ENCODE peak calls at places on chromosome 17, in nine cellular contexts. E is heart left ventricle, F is A549, B is thyroid gland, Y is esophagus squamous epithelium, S is IMR-90, U is transverse colon, Q is right lobe of liver, N is tibial nerve. L is an unnamed sample.

GRCh38 chr17:40726919-40727318 is 23.4 kb upstream of the KRT24 start:
- DNase-seq in E (no peak), F (no peak), B (no peak), Y (no peak), S (peak), U (no peak), Q (no peak), N (no peak), L (no peak)

GRCh38 chr17:17935321-17936271 is 36.6 kb downstream of the TOM1L2 start:
- DNase-seq in E (no peak), F (peak), B (no peak), Y (no peak), S (peak), U (peak), Q (no peak), N (peak), L (peak)

GRCh38 chr17:33595783-33596182 is 302.7 kb upstream of the ASIC2 start:
- DNase-seq in E (no peak), F (no peak), B (no peak), Y (no peak), S (no peak), U (no peak), Q (no peak), N (no peak), L (no peak)

GRCh38 chr17:6632530-6632929 is 8.0 kb downstream of the KIAA0753 start:
- DNase-seq in E (no peak), F (no peak), B (no peak), Y (no peak), S (no peak), U (no peak), Q (no peak), N (no peak), L (no peak)

GRCh38 chr17:39867084-39867890 is 715 bp upstream of the ZPBP2 start:
- DNase-seq in E (no peak), F (no peak), B (no peak), Y (no peak), S (no peak), U (peak), Q (no peak), N (no peak), L (no peak)

GRCh38 chr17:219696-220095 is 38.2 kb upstream of the DOC2B start:
- DNase-seq in E (peak), F (no peak), B (no peak), Y (no peak), S (no peak), U (no peak), Q (no peak), N (no peak), L (no peak)

GRCh38 chr17:43994272-43995149 is 9.9 kb upstream of the NAGS start:
- DNase-seq in E (peak), F (peak), B (peak), Y (no peak), S (peak), U (peak), Q (peak), N (peak), L (peak)

GRCh38 chr17:35889241-35889640 is 9.1 kb upstream of the CCL5 start:
- DNase-seq in E (no peak), F (no peak), B (no peak), Y (no peak), S (no peak), U (no peak), Q (no peak), N (no peak), L (no peak)

GRCh38 chr17:13864551-13864950 is 204.8 kb upstream of the COX10 start:
- DNase-seq in E (no peak), F (no peak), B (no peak), Y (no peak), S (peak), U (no peak), Q (no peak), N (no peak), L (no peak)

GRCh38 chr17:52837502-52837901 is 679.0 kb upstream of the CA10 start:
- DNase-seq in E (no peak), F (no peak), B (no peak), Y (no peak), S (no peak), U (no peak), Q (no peak), N (no peak), L (no peak)

GRCh38 chr17:44636562-44636961 is 19.7 kb upstream of the MEIOC start:
- DNase-seq in E (no peak), F (peak), B (no peak), Y (no peak), S (peak), U (no peak), Q (no peak), N (no peak), L (no peak)

GRCh38 chr17:17549732-17550366 is 41.7 kb downstream of the PEMT start:
- DNase-seq in E (no peak), F (no peak), B (no peak), Y (no peak), S (no peak), U (no peak), Q (no peak), N (no peak), L (no peak)

GRCh38 chr17:28115046-28115445 is 72.6 kb downstream of the NLK start:
- DNase-seq in E (no peak), F (no peak), B (no peak), Y (no peak), S (no peak), U (no peak), Q (no peak), N (no peak), L (no peak)

GRCh38 chr17:33073416-33073815 is 81.8 kb downstream of the SPACA3 start:
- DNase-seq in E (no peak), F (no peak), B (no peak), Y (no peak), S (no peak), U (no peak), Q (no peak), N (no peak), L (no peak)

GRCh38 chr17:63419949-63420867 is 25.9 kb downstream of the CYB561 start:
- DNase-seq in E (no peak), F (no peak), B (no peak), Y (no peak), S (no peak), U (no peak), Q (no peak), N (no peak), L (no peak)

GRCh38 chr17:48228720-48229119 is 121.2 kb downstream of the SNX11 start:
- DNase-seq in E (no peak), F (no peak), B (no peak), Y (no peak), S (no peak), U (no peak), Q (no peak), N (no peak), L (no peak)

GRCh38 chr17:59154335-59154720 is 658 bp downstream of the SKA2 start:
- DNase-seq in E (no peak), F (no peak), B (peak), Y (no peak), S (peak), U (peak), Q (peak), N (peak), L (no peak)

GRCh38 chr17:64240741-64241347 is 22.2 kb downstream of the TEX2 start:
- DNase-seq in E (peak), F (no peak), B (no peak), Y (no peak), S (peak), U (peak), Q (peak), N (peak), L (peak)

GRCh38 chr17:3792481-3792880 is 8.5 kb downstream of the ITGAE start:
- DNase-seq in E (no peak), F (no peak), B (peak), Y (no peak), S (no peak), U (no peak), Q (no peak), N (no peak), L (no peak)

DNA sequence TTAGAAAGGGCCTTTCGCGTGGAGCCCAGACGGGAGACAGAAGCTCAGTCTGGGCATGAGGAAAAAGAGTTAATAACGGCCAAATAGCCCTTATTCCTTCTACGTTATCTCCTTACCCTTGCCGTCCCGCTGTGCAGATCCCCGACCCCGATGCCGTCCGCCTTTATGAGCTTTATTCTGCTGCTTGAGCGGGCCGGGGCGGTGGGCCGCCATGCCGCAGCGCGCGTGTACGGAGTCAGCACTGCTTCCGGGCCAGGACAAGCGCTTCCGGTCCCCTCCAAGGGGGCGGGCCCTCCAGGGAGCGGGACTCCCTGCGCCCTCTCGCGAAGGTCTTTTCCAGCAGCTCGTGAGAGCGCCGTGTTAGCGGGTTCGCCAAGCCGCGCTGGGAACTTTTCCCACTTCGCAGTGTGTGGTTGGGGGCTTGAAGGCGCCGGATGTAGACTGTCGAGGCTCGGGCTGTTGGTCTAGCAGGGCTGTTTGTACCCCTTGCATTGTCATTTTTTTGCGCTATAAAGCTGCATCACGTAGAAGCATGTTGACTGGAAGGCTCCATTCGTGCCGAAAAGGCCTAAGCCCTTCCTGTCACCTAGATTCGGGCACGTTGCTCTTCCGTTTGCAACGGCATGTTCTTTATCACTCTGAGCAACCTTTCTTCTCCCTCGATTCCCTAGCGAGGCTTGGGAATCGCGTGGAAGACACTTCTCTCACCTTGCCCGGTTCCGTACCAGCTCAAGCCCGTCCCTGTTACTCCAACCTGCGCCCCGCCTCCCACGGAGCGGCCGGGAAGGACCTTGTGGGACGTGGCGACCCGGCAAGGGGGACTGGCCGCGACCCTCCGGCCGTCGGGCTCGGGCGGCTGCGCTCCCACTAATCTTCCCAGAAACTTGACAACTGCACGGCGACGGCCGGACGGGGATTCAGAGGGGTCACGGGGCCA is at the start of gene TSR1:
- DNase-seq in E (peak), F (peak), B (peak), Y (peak), S (peak), U (peak), Q (peak), N (peak), L (peak)
- TF ChIP-seq POLR2A in E (peak), F (peak), B (no peak), Y (peak), S (peak), U (peak), Q (peak), N (peak), L (peak)

GRCh38 chr17:76266244-76266938 is 1.2 kb downstream of the UBALD2 start:
- DNase-seq in E (peak), F (peak), B (peak), Y (no peak), S (peak), U (peak), Q (peak), N (no peak), L (no peak)

GRCh38 chr17:76268015-76268749 is 3.0 kb downstream of the UBALD2 start:
- DNase-seq in E (peak), F (no peak), B (peak), Y (no peak), S (peak), U (peak), Q (peak), N (peak), L (peak)

GRCh38 chr17:76265624-76266243 is 586 bp downstream of the UBALD2 start:
- DNase-seq in E (peak), F (no peak), B (peak), Y (no peak), S (peak), U (peak), Q (peak), N (no peak), L (peak)

GRCh38 chr17:76264755-76265623 is at the start of gene UBALD2:
- DNase-seq in E (peak), F (peak), B (peak), Y (peak), S (peak), U (peak), Q (peak), N (peak), L (peak)

GRCh38 chr17:76267051-76267576 is 2.0 kb downstream of the UBALD2 start:
- DNase-seq in E (no peak), F (no peak), B (no peak), Y (no peak), S (no peak), U (no peak), Q (no peak), N (no peak), L (no peak)
- H3K4me3 ChIP-seq in E (peak), F (no peak), B (peak), Y (peak), S (no peak), U (peak), Q (no peak), N (peak), L (peak)

GRCh38 chr17:50274945-50275221 is 617 bp downstream of the TMEM92 start:
- DNase-seq in E (no peak), F (no peak), B (no peak), Y (no peak), S (no peak), U (peak), Q (no peak), N (no peak), L (no peak)

GRCh38 chr17:50273654-50274040 is 619 bp upstream of the TMEM92 start:
- DNase-seq in E (no peak), F (no peak), B (no peak), Y (no peak), S (no peak), U (peak), Q (no peak), N (no peak), L (no peak)

GRCh38 chr17:50272711-50273653 is 1.3 kb upstream of the TMEM92 start:
- DNase-seq in E (peak), F (peak), B (peak), Y (no peak), S (peak), U (peak), Q (peak), N (peak), L (no peak)

GRCh38 chr17:50275279-50275678 is 1.0 kb downstream of the TMEM92 start:
- DNase-seq in E (no peak), F (no peak), B (no peak), Y (no peak), S (no peak), U (no peak), Q (no peak), N (no peak), L (no peak)

GRCh38 chr17:50274142-50274944 is at the start of gene TMEM92:
- DNase-seq in E (no peak), F (peak), B (no peak), Y (no peak), S (no peak), U (peak), Q (peak), N (no peak), L (no peak)
- TF ChIP-seq POLR2A in E (no peak), F (no peak), B (no peak), Y (no peak), S (no peak), U (no peak), Q (peak), N (no peak), L (no peak)

GRCh38 chr17:82342361-82343079 is 9.0 kb upstream of the SECTM1 start:
- DNase-seq in E (no peak), F (no peak), B (no peak), Y (no peak), S (no peak), U (no peak), Q (no peak), N (no peak), L (no peak)

GRCh38 chr17:82343560-82343959 is 10.0 kb upstream of the SECTM1 start:
- DNase-seq in E (no peak), F (no peak), B (no peak), Y (no peak), S (no peak), U (no peak), Q (no peak), N (no peak), L (no peak)

GRCh38 chr17:82344175-82344907 is 10.8 kb upstream of the SECTM1 start:
- DNase-seq in E (no peak), F (no peak), B (no peak), Y (no peak), S (no peak), U (no peak), Q (no peak), N (no peak), L (no peak)

GRCh38 chr17:82338858-82339633 is 5.5 kb upstream of the SECTM1 start:
- DNase-seq in E (no peak), F (peak), B (peak), Y (no peak), S (peak), U (peak), Q (no peak), N (peak), L (no peak)

GRCh38 chr17:82339634-82340580 is 6.3 kb upstream of the SECTM1 start:
- DNase-seq in E (no peak), F (peak), B (no peak), Y (no peak), S (no peak), U (no peak), Q (no peak), N (no peak), L (no peak)
- H3K4me3 ChIP-seq in E (peak), F (peak), B (no peak), Y (peak), S (no peak), U (peak), Q (no peak), N (no peak), L (peak)

GRCh38 chr17:2379489-2380224 is 21.2 kb downstream of the MNT start:
- DNase-seq in E (no peak), F (no peak), B (no peak), Y (no peak), S (no peak), U (no peak), Q (no peak), N (no peak), L (no peak)
- TF ChIP-seq POLR2A in E (no peak), F (no peak), B (no peak), Y (no peak), S (no peak), U (no peak), Q (no peak), N (no peak), L (no peak)

DNA sequence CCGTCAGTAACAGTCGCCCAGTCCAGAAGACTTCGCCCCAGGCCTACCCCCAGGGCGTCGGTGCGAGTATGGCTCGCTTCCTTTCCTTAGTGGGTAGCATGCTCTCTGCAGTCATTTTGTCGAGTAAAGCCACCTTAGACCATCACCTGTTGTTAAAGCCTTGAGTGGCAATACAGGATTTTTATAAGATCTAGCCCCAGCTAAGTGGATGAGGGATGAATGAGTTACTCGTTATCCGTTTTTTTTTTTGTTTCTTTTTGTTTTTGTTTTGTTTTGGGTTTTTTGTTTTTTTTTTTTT is 322 bp upstream of the KLHL11 start:
- DNase-seq in E (no peak), F (no peak), B (no peak), Y (no peak), S (no peak), U (no peak), Q (no peak), N (no peak), L (no peak)
- H3K4me3 ChIP-seq in E (peak), F (peak), B (no peak), Y (peak), S (peak), U (peak), Q (peak), N (peak), L (peak)

L was measured in gastrocnemius medialis.